ENCODE peak calls at places on chromosome 11, in nine cellular contexts. D is ecto neural progenitor cell; C is LoVo; U is NCI-H1092 treated with DMSO at 0.1 percent for 48 hours; L is iris pigment epithelial cell; A is GM23248; Q is stimulated activated CD4-positive, alpha-beta T cell treated with anti-CD3 and anti-CD28 coated beads, Interleukin-2, amount 100 ng/mL, for 48 hours; H is heart right ventricle; W is Panc1. R is an unnamed sample.

GRCh38 chr11:70747285-70747684 is 349.0 kb downstream of the CTTN start:
- DNase-seq in D (no peak), C (no peak), U (no peak), L (no peak), A (peak), Q (no peak), H (no peak), W (no peak), R (no peak)

GRCh38 chr11:46557684-46558151 is 36.1 kb downstream of the AMBRA1 start:
- DNase-seq in D (no peak), C (peak), U (no peak), L (peak), A (peak), Q (no peak), H (no peak), W (peak), R (no peak)

GRCh38 chr11:3094223-3094824 is 37.1 kb upstream of the CARS1 start:
- DNase-seq in D (peak), C (no peak), U (no peak), L (no peak), A (no peak), Q (no peak), H (no peak), W (no peak), R (no peak)

GRCh38 chr11:68931911-68932310 is 28.2 kb downstream of the IGHMBP2 start:
- DNase-seq in D (no peak), C (no peak), U (no peak), L (no peak), A (no peak), Q (no peak), H (no peak), W (no peak), R (no peak)

GRCh38 chr11:95297680-95298452 is 66.9 kb upstream of the SESN3 start:
- DNase-seq in D (no peak), C (no peak), U (peak), L (no peak), A (no peak), Q (no peak), H (no peak), W (no peak), R (no peak)

GRCh38 chr11:130315354-130315970 is 745 bp upstream of the ZBTB44 start:
- DNase-seq in D (peak), C (no peak), U (peak), L (no peak), A (no peak), Q (peak), H (peak), W (no peak), R (peak)

GRCh38 chr11:78961186-78961782 is 386.6 kb upstream of the NARS2 start:
- DNase-seq in D (peak), C (no peak), U (peak), L (peak), A (peak), Q (no peak), H (no peak), W (no peak), R (no peak)

GRCh38 chr11:9787981-9788521 is 124.2 kb downstream of the SWAP70 start:
- DNase-seq in D (no peak), C (no peak), U (no peak), L (peak), A (peak), Q (no peak), H (no peak), W (no peak), R (no peak)

GRCh38 chr11:11157201-11157600 is 195.8 kb downstream of the CSNK2A3 start:
- DNase-seq in D (no peak), C (no peak), U (peak), L (peak), A (peak), Q (no peak), H (no peak), W (no peak), R (peak)

GRCh38 chr11:116691779-116692178 is 81.0 kb downstream of the BUD13 start:
- DNase-seq in D (peak), C (peak), U (peak), L (peak), A (peak), Q (peak), H (peak), W (peak), R (peak)

GRCh38 chr11:65854161-65854592 is 3.8 kb downstream of the CFL1 start:
- DNase-seq in D (peak), C (peak), U (no peak), L (no peak), A (no peak), Q (no peak), H (no peak), W (no peak), R (no peak)

GRCh38 chr11:75626692-75627536 is 41.9 kb downstream of the MAP6 start:
- DNase-seq in D (no peak), C (no peak), U (peak), L (peak), A (peak), Q (no peak), H (no peak), W (no peak), R (no peak)

GRCh38 chr11:94849836-94850235 is 81.7 kb downstream of the AMOTL1 start:
- DNase-seq in D (no peak), C (no peak), U (no peak), L (peak), A (peak), Q (no peak), H (no peak), W (no peak), R (no peak)

GRCh38 chr11:43870981-43871550 is 9.6 kb upstream of the ALKBH3 start:
- DNase-seq in D (no peak), C (no peak), U (no peak), L (no peak), A (no peak), Q (no peak), H (no peak), W (no peak), R (no peak)

GRCh38 chr11:43638717-43639116 is 41.8 kb upstream of the HSD17B12 start:
- DNase-seq in D (no peak), C (no peak), U (no peak), L (no peak), A (peak), Q (no peak), H (no peak), W (no peak), R (no peak)

GRCh38 chr11:71117311-71117710 is 135.1 kb downstream of the SHANK2 start:
- DNase-seq in D (no peak), C (no peak), U (no peak), L (no peak), A (no peak), Q (no peak), H (no peak), W (no peak), R (no peak)

GRCh38 chr11:124640660-124641059 is 18.0 kb downstream of the TBRG1 start:
- DNase-seq in D (no peak), C (no peak), U (no peak), L (no peak), A (no peak), Q (no peak), H (no peak), W (no peak), R (no peak)

GRCh38 chr11:74462009-74462408 is 5.3 kb downstream of the KCNE3 start:
- DNase-seq in D (peak), C (no peak), U (no peak), L (peak), A (peak), Q (no peak), H (peak), W (no peak), R (no peak)

GRCh38 chr11:58574851-58575250 is 805 bp downstream of the LPXN start:
- DNase-seq in D (no peak), C (no peak), U (no peak), L (peak), A (peak), Q (no peak), H (no peak), W (no peak), R (no peak)

GRCh38 chr11:65927904-65928397 is 8.7 kb downstream of the DRAP1 start:
- DNase-seq in D (no peak), C (no peak), U (no peak), L (peak), A (peak), Q (peak), H (no peak), W (no peak), R (no peak)

GRCh38 chr11:84437129-84438123 is 1151.3 kb upstream of the CCDC90B start:
- DNase-seq in D (peak), C (no peak), U (peak), L (no peak), A (peak), Q (no peak), H (no peak), W (no peak), R (no peak)

GRCh38 chr11:68798221-68798813 is 43.4 kb downstream of the CPT1A start:
- DNase-seq in D (peak), C (no peak), U (peak), L (peak), A (peak), Q (peak), H (peak), W (peak), R (peak)

GRCh38 chr11:113349528-113349927 is 35.1 kb downstream of the TTC12 start:
- DNase-seq in D (no peak), C (no peak), U (no peak), L (no peak), A (no peak), Q (no peak), H (no peak), W (no peak), R (no peak)

GRCh38 chr11:2791521-2792375 is 92.0 kb upstream of the KCNQ1OT1 start:
- DNase-seq in D (peak), C (no peak), U (peak), L (no peak), A (no peak), Q (no peak), H (peak), W (no peak), R (no peak)

GRCh38 chr11:117634756-117635593 is 162.0 kb downstream of the DSCAML1 start:
- DNase-seq in D (no peak), C (no peak), U (no peak), L (no peak), A (no peak), Q (no peak), H (no peak), W (no peak), R (no peak)

GRCh38 chr11:134538793-134539192 is 126.8 kb upstream of the B3GAT1 start:
- DNase-seq in D (no peak), C (no peak), U (peak), L (no peak), A (no peak), Q (no peak), H (no peak), W (no peak), R (no peak)

GRCh38 chr11:1072116-1072820 is 2.4 kb upstream of the MUC2 start:
- DNase-seq in D (no peak), C (peak), U (no peak), L (peak), A (peak), Q (no peak), H (peak), W (no peak), R (no peak)

GRCh38 chr11:26993965-26994446 is at the start of gene FIBIN:
- DNase-seq in D (peak), C (no peak), U (no peak), L (peak), A (peak), Q (no peak), H (peak), W (no peak), R (peak)

GRCh38 chr11:61642162-61642561 is 38.0 kb upstream of the DAGLA start:
- DNase-seq in D (no peak), C (no peak), U (no peak), L (no peak), A (no peak), Q (no peak), H (no peak), W (no peak), R (no peak)

GRCh38 chr11:31872074-31872440 is 60.9 kb upstream of the PAX6 start:
- DNase-seq in D (no peak), C (no peak), U (no peak), L (no peak), A (no peak), Q (no peak), H (no peak), W (no peak), R (no peak)

GRCh38 chr11:706957-707816 is 1.2 kb downstream of the EPS8L2 start:
- DNase-seq in D (peak), C (peak), U (no peak), L (no peak), A (peak), Q (no peak), H (no peak), W (no peak), R (no peak)

GRCh38 chr11:1231396-1232327 is 8.8 kb downstream of the MUC5B start:
- DNase-seq in D (peak), C (no peak), U (no peak), L (no peak), A (no peak), Q (no peak), H (peak), W (no peak), R (no peak)

GRCh38 chr11:66315921-66316811 is 678 bp downstream of the CD248 start:
- DNase-seq in D (no peak), C (no peak), U (no peak), L (no peak), A (peak), Q (no peak), H (no peak), W (no peak), R (no peak)

GRCh38 chr11:82792822-82793569 is 59.3 kb upstream of the FAM181B start:
- DNase-seq in D (no peak), C (no peak), U (no peak), L (no peak), A (no peak), Q (no peak), H (no peak), W (no peak), R (no peak)

GRCh38 chr11:89405629-89406028 is 85.5 kb downstream of the NOX4 start:
- DNase-seq in D (no peak), C (no peak), U (no peak), L (peak), A (peak), Q (no peak), H (no peak), W (no peak), R (no peak)